ENCODE peak calls at places on chromosomes 13 and 19, in six cellular contexts. E is cardiac fibroblast; K is CD4-positive, alpha-beta T cell; W is neural crest cell; F is dorsolateral prefrontal cortex; Y is osteocyte. G is an unnamed sample.

GRCh38 chr19:4554717-4555116 is 4.8 kb downstream of the SEMA6B start:
- DNase-seq in E (no peak), K (no peak), W (no peak), F (no peak), Y (no peak), G (no peak)

GRCh38 chr13:48749144-48749543 is 95.4 kb downstream of the CYSLTR2 start:
- DNase-seq in E (peak; percentile 81), K (no peak), W (no peak), F (no peak), Y (no peak), G (no peak)

GRCh38 chr13:20301391-20302071 is 69.4 kb upstream of the GJB6 start:
- DNase-seq in E (no peak), K (no peak), W (no peak), F (no peak), Y (no peak), G (no peak)

GRCh38 chr19:35295792-35296462 is 4.0 kb downstream of the MAG start:
- DNase-seq in E (no peak), K (peak; percentile 28), W (no peak), F (no peak), Y (no peak), G (no peak)

GRCh38 chr19:342801-343421 is 1.7 kb downstream of the MIER2 start:
- DNase-seq in E (peak; percentile 92), K (no peak), W (no peak), F (no peak), Y (no peak), G (peak; percentile 49)

GRCh38 chr13:21674271-21675009 is 3.6 kb downstream of the FGF9 start:
- DNase-seq in E (no peak), K (no peak), W (peak; percentile 31), F (no peak), Y (no peak), G (no peak)

GRCh38 chr13:23963947-23964346 is 66.6 kb upstream of the C1QTNF9B start:
- DNase-seq in E (peak; percentile 41), K (no peak), W (no peak), F (no peak), Y (no peak), G (no peak)

GRCh38 chr19:9914001-9914314 is 22.4 kb downstream of the OLFM2 start:
- DNase-seq in E (no peak), K (no peak), W (no peak), F (no peak), Y (no peak), G (peak; percentile 32)

GRCh38 chr19:48696353-48697010 is 711 bp downstream of the FUT2 start:
- DNase-seq in E (no peak), K (no peak), W (no peak), F (no peak), Y (no peak), G (no peak)

GRCh38 chr19:29644179-29644578 is 21.1 kb upstream of the PLEKHF1 start:
- DNase-seq in E (no peak), K (no peak), W (no peak), F (no peak), Y (no peak), G (no peak)

GRCh38 chr13:85277753-85278152 is 521.5 kb downstream of the SLITRK6 start:
- DNase-seq in E (no peak), K (no peak), W (no peak), F (no peak), Y (no peak), G (peak; percentile 38)

GRCh38 chr19:46840157-46840942 is 10.3 kb downstream of the AP2S1 start:
- DNase-seq in E (peak; percentile 79), K (peak; percentile 34), W (peak; percentile 46), F (no peak), Y (no peak), G (no peak)

GRCh38 chr13:40665754-40666057 is 735 bp downstream of the FOXO1 start:
- DNase-seq in E (no peak), K (peak; percentile 36), W (no peak), F (no peak), Y (no peak), G (peak; percentile 32)

GRCh38 chr19:1251503-1252220 is 3.3 kb downstream of the MIDN start:
- DNase-seq in E (no peak), K (peak; percentile 52), W (no peak), F (no peak), Y (no peak), G (no peak)

GRCh38 chr13:35342440-35342839 is 134.0 kb downstream of the MAB21L1 start:
- DNase-seq in E (no peak), K (no peak), W (no peak), F (no peak), Y (no peak), G (no peak)

GRCh38 chr13:40333238-40333637 is 333.2 kb downstream of the FOXO1 start:
- DNase-seq in E (no peak), K (no peak), W (no peak), F (no peak), Y (no peak), G (peak; percentile 76)

GRCh38 chr19:54517483-54517882 is 14.9 kb downstream of the LAIR2 start:
- DNase-seq in E (peak; percentile 48), K (peak; percentile 34), W (peak; percentile 32), F (peak; percentile 43), Y (no peak), G (peak; percentile 52)

GRCh38 chr19:5345895-5346386 is 5.3 kb upstream of the PTPRS start:
- DNase-seq in E (peak; percentile 75), K (no peak), W (no peak), F (no peak), Y (no peak), G (peak; percentile 36)

GRCh38 chr19:17235618-17236413 is 9.8 kb downstream of the OCEL1 start:
- DNase-seq in E (peak; percentile 62), K (peak; percentile 69), W (peak; percentile 58), F (peak; percentile 52), Y (peak; percentile 90), G (peak; percentile 51)

GRCh38 chr19:58538257-58539168 is 5.4 kb upstream of the TRIM28 start:
- DNase-seq in E (no peak), K (no peak), W (peak; percentile 63), F (no peak), Y (no peak), G (no peak)

GRCh38 chr13:26343816-26344215 is 89.9 kb downstream of the CDK8 start:
- DNase-seq in E (no peak), K (no peak), W (no peak), F (no peak), Y (no peak), G (no peak)

GRCh38 chr13:42740753-42741152 is 40.6 kb upstream of the FAM216B start:
- DNase-seq in E (peak; percentile 52), K (no peak), W (no peak), F (no peak), Y (no peak), G (no peak)

GRCh38 chr19:9597027-9597426 is 12.7 kb upstream of the ZNF121 start:
- DNase-seq in E (peak; percentile 94), K (no peak), W (no peak), F (no peak), Y (no peak), G (peak; percentile 91)

GRCh38 chr19:18046066-18046718 is 38.2 kb downstream of the ARRDC2 start:
- DNase-seq in E (peak; percentile 81), K (no peak), W (no peak), F (no peak), Y (no peak), G (peak; percentile 58)

GRCh38 chr19:2479556-2480194 is 3.7 kb downstream of the GADD45B start:
- DNase-seq in E (peak; percentile 72), K (peak; percentile 14), W (no peak), F (no peak), Y (no peak), G (no peak)

GRCh38 chr19:48988860-48989259 is 4.2 kb downstream of the GYS1 start:
- DNase-seq in E (no peak), K (no peak), W (no peak), F (no peak), Y (no peak), G (no peak)

GRCh38 chr19:32626969-32627368 is 46.0 kb downstream of the PDCD5 start:
- DNase-seq in E (no peak), K (no peak), W (no peak), F (no peak), Y (no peak), G (no peak)

GRCh38 chr13:104648291-104648690 is 1582.1 kb upstream of the SLC10A2 start:
- DNase-seq in E (no peak), K (no peak), W (no peak), F (no peak), Y (no peak), G (no peak)
- TF ChIP-seq CTCF in E (no peak), K (no peak), W (no peak), F (no peak), Y (no peak), G (no peak)

GRCh38 chr13:75357576-75358295 is 124.2 kb downstream of the TBC1D4 start:
- DNase-seq in E (peak; percentile 76), K (peak; percentile 29), W (peak; percentile 14), F (no peak), Y (no peak), G (peak; percentile 51)
- TF ChIP-seq CTCF in E (peak; percentile 69), K (peak; percentile 83), W (peak; percentile 66), F (peak; percentile 48), Y (peak; percentile 57), G (peak; percentile 46)

GRCh38 chr19:50387176-50387867 is 3.2 kb downstream of the POLD1 start:
- DNase-seq in E (peak; percentile 77), K (no peak), W (no peak), F (no peak), Y (no peak), G (no peak)

GRCh38 chr19:50384685-50385535 is 763 bp downstream of the POLD1 start:
- DNase-seq in E (peak; percentile 25), K (no peak), W (no peak), F (no peak), Y (no peak), G (peak; percentile 25)

GRCh38 chr19:50383307-50383851 is 768 bp upstream of the POLD1 start:
- DNase-seq in E (no peak), K (no peak), W (no peak), F (no peak), Y (no peak), G (peak; percentile 19)

GRCh38 chr19:50381881-50382729 is 2.0 kb upstream of the POLD1 start:
- DNase-seq in E (no peak), K (peak; percentile 21), W (no peak), F (no peak), Y (no peak), G (no peak)

GRCh38 chr19:50383852-50384684 is at the start of gene POLD1:
- DNase-seq in E (peak; percentile 98), K (peak; percentile 98), W (peak; percentile 98), F (peak; percentile 91), Y (peak; percentile 99), G (peak; percentile 98)
- TF ChIP-seq CTCF in E (no peak), K (no peak), W (no peak), F (no peak), Y (no peak), G (no peak)

GRCh38 chr19:13427273-13428051 is 78.8 kb downstream of the CACNA1A start:
- DNase-seq in E (no peak), K (no peak), W (no peak), F (no peak), Y (no peak), G (no peak)

GRCh38 chr19:13425151-13425550 is 81.1 kb downstream of the CACNA1A start:
- DNase-seq in E (no peak), K (no peak), W (no peak), F (no peak), Y (no peak), G (no peak)

GRCh38 chr19:13429563-13429962 is 76.7 kb downstream of the CACNA1A start:
- DNase-seq in E (no peak), K (no peak), W (no peak), F (no peak), Y (no peak), G (no peak)

GRCh38 chr19:13430790-13431582 is 75.3 kb downstream of the CACNA1A start:
- DNase-seq in E (peak; percentile 67), K (peak; percentile 40), W (peak; percentile 44), F (peak; percentile 36), Y (no peak), G (peak; percentile 67)

GRCh38 chr19:13428352-13428751 is 77.9 kb downstream of the CACNA1A start:
- DNase-seq in E (peak; percentile 49), K (no peak), W (peak; percentile 12), F (no peak), Y (no peak), G (peak; percentile 32)
- TF ChIP-seq CTCF in E (peak; percentile 73), K (peak; percentile 48), W (peak; percentile 67), F (peak; percentile 55), Y (peak; percentile 42), G (peak; percentile 64)